ENCODE peak calls at places on chromosomes 4 and X, in four cellular contexts. R is naive thymus-derived CD4-positive, alpha-beta T cell; Q is H7; X is choroid plexus epithelial cell. T is an unnamed sample.
A peak's percentile ranks its signal among the peaks of the same experiment; 100 is the strongest.

GRCh38 chr4:8247047-8247930 is 22.3 kb upstream of the HTRA3 start:
- DNase-seq in R (no peak), Q (no peak), X (peak; percentile 83), T (peak; percentile 73)

GRCh38 chr4:73922766-73923630 is 53.8 kb downstream of the CXCL1 start:
- DNase-seq in R (no peak), Q (no peak), X (peak; percentile 86), T (no peak)

GRCh38 chrX:40130207-40130606 is 32.4 kb upstream of the BCOR start:
- DNase-seq in R (no peak), Q (no peak), X (peak; percentile 70), T (no peak)

GRCh38 chr4:149135062-149135461 is 680.6 kb downstream of the IQCM start:
- DNase-seq in R (no peak), Q (no peak), X (no peak), T (no peak)

GRCh38 chr4:37723067-37723466 is 36.9 kb upstream of the RELL1 start:
- DNase-seq in R (no peak), Q (no peak), X (no peak), T (no peak)

GRCh38 chr4:67483868-67484602 is 61.3 kb downstream of the CENPC start:
- DNase-seq in R (no peak), Q (peak; percentile 3), X (peak; percentile 92), T (no peak)

GRCh38 chr4:147732516-147733193 is 767 bp downstream of the ARHGAP10 start:
- DNase-seq in R (peak; percentile 2), Q (peak; percentile 85), X (peak; percentile 59), T (peak; percentile 49)

GRCh38 chr4:184384056-184384809 is 90.1 kb downstream of the IRF2 start:
- DNase-seq in R (no peak), Q (no peak), X (peak; percentile 99), T (peak; percentile 69)

GRCh38 chr4:128517096-128517738 is 229.6 kb upstream of the PGRMC2 start:
- DNase-seq in R (no peak), Q (no peak), X (peak; percentile 32), T (no peak)

GRCh38 chr4:52836653-52837052 is 25.5 kb upstream of the RASL11B start:
- DNase-seq in R (no peak), Q (no peak), X (peak; percentile 35), T (no peak)

GRCh38 chr4:37793562-37793961 is 32.9 kb upstream of the PGM2 start:
- DNase-seq in R (peak; percentile 41), Q (no peak), X (peak; percentile 49), T (no peak)

GRCh38 chrX:26522501-26522900 is 306.5 kb downstream of the MAGEB5 start:
- DNase-seq in R (no peak), Q (peak; percentile 1), X (no peak), T (no peak)

GRCh38 chr4:128574706-128575105 is 234.8 kb upstream of the JADE1 start:
- DNase-seq in R (peak; percentile 60), Q (peak; percentile 86), X (peak; percentile 95), T (peak; percentile 94)

GRCh38 chr4:163736876-163737275 is 242.4 kb downstream of the TMA16 start:
- DNase-seq in R (no peak), Q (no peak), X (no peak), T (no peak)

GRCh38 chr4:137519406-137519805 is 12.9 kb downstream of the PCDH18 start:
- DNase-seq in R (no peak), Q (no peak), X (peak; percentile 81), T (no peak)

GRCh38 chr4:121776610-121777401 is 11.8 kb upstream of the SMIM43 start:
- DNase-seq in R (no peak), Q (no peak), X (no peak), T (no peak)

GRCh38 chrX:74187211-74187610 is 116.8 kb upstream of the ZCCHC13 start:
- DNase-seq in R (no peak), Q (no peak), X (peak; percentile 16), T (no peak)

GRCh38 chr4:8761824-8762205 is 109.8 kb downstream of the HMX1 start:
- DNase-seq in R (no peak), Q (peak; percentile 49), X (no peak), T (no peak)

GRCh38 chr4:121709766-121710405 is 13.1 kb upstream of the ANXA5 start:
- DNase-seq in R (no peak), Q (no peak), X (no peak), T (no peak)

GRCh38 chr4:138938371-138938699 is 77.2 kb upstream of the NOCT start:
- DNase-seq in R (no peak), Q (peak; percentile 43), X (peak; percentile 79), T (no peak)

GRCh38 chr4:150217192-150217591 is 138.9 kb downstream of the DCLK2 start:
- DNase-seq in R (no peak), Q (no peak), X (peak; percentile 91), T (no peak)

DNA sequence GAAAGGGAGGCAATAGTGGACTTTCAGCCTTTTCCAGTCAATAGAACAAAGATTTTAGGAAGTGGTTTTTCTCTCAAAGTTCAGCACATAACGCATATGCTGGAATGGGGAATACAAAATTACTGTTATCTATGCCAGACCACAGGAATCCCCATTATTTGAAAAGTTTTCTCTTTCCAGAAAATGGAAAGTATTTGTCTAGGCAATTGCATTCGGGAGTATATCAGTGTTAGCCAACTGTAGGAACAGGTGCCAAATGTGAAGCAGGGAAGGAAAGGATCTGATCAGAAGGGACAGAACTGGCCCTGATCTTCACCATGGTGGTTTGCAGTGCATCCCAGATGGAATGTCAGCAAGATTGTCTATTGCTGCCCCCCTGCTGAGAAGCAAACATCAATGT is 213.6 kb downstream of the CPE start:
- DNase-seq in R (no peak), Q (no peak), X (peak; percentile 18), T (no peak)
- H3K4me3 ChIP-seq in R (no peak overlapping the region), Q (no peak overlapping the region), X (no peak overlapping the region), T (no peak overlapping the region)

DNA sequence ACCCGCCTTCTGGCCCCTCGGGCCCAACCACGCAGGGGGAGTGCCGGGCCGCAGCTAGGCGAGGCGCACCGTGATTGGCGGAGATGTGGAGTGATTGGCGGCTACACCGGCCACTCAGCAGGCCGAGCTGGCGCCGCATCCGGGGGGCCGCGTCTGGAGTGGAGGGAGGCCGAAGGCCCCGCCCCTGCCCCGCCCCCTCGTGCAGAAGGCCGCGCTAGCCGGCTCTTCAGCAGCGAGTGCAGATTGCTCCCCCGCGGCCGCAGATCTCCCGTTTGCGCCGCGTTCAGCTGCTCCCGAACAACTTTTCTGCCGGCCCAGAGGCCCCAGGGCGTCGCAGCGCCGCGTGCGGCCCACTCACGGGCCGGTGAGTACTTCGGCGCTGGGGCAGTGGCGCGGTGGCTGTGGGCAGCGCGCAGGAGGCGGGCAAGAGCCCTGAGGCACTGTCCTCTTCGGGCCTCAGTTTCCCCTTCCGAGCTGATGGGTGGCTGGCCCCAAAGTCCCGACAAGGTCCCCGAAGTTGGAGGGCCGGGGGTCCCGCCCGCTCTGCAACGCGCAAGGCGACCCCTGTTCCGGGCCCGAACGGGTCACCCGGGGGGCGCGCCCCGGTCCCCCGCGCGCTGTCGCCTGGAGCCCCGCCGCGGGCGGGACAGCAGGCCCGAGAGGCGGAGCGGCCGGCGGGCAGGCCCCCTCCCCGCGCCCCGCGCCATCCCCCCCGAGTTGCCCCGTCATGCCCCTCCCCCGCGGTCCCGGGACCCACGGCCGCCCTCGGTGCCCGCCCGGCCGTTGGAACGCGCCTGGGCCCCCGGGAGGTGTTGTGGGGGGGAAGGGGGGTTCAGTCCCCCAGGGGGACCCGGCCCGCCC is at the start of gene WFS1:
- DNase-seq in R (peak; percentile 95), Q (peak; percentile 100), X (peak; percentile 99), T (peak; percentile 99)
- H3K4me3 ChIP-seq in R (peak within 1 kb of the TSS; percentile 82), Q (peak within 1 kb of the TSS; percentile 95), X (peak within 1 kb of the TSS; percentile 87), T (peak within 1 kb of the TSS; percentile 95)

GRCh38 chr4:5366009-5366386 is 314.7 kb downstream of the STK32B start:
- DNase-seq in R (no peak), Q (no peak), X (no peak), T (no peak)

GRCh38 chr4:5366421-5366820 is 315.1 kb downstream of the STK32B start:
- DNase-seq in R (no peak), Q (no peak), X (no peak), T (no peak)

GRCh38 chr4:5361968-5362367 is 310.7 kb downstream of the STK32B start:
- DNase-seq in R (no peak), Q (no peak), X (peak; percentile 36), T (no peak)

GRCh38 chr4:5365071-5366008 is 314.1 kb downstream of the STK32B start:
- DNase-seq in R (no peak), Q (no peak), X (peak; percentile 49), T (no peak)

DNA sequence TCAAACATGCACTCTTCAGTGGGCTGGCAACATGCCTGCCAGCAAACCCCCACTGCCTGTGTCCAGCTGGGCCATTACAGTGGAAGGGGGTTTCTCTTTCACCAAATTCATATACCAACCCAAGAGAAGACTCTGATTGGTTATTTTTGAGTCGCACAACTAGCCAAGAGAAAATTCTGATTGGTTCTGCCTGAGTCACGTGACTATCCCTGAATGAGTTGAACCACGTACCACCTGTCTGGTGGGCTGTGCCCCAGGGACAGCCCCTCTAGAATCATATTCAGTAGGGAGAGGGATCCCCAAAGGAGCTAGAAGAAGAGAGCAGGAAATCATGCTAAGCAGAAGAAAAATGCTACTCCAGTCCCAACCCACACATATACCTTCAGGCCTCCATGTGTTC is 313.1 kb downstream of the STK32B start:
- DNase-seq in R (no peak), Q (no peak), X (no peak), T (no peak)
- H3K4me3 ChIP-seq in R (no peak overlapping the region), Q (no peak overlapping the region), X (no peak overlapping the region), T (no peak overlapping the region)

DNA sequence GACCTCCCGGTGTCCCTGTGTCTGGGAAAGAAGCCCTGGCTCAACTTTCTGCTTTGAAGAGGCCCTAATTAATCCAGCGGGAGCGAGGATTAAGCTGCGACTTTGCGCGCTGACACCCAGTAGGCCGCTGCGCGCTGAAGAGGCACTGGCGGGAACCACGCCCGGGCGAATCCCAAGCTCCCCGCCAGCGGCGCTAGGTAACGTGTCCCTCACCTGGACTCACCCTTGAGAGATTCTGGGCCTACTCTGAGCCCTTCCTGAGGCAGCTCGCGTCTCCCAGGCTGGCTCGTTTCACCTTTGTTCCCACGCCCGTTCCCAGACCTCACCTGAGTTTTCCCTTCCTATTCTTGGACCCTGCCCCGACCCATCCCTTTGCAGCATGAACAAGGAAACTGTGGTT is 616 bp upstream of the KLHL34 start:
- DNase-seq in R (no peak), Q (no peak), X (no peak), T (no peak)
- H3K4me3 ChIP-seq in R (peak overlapping the region; percentile 43), Q (no peak overlapping the region), X (no peak overlapping the region), T (no peak overlapping the region)

DNA sequence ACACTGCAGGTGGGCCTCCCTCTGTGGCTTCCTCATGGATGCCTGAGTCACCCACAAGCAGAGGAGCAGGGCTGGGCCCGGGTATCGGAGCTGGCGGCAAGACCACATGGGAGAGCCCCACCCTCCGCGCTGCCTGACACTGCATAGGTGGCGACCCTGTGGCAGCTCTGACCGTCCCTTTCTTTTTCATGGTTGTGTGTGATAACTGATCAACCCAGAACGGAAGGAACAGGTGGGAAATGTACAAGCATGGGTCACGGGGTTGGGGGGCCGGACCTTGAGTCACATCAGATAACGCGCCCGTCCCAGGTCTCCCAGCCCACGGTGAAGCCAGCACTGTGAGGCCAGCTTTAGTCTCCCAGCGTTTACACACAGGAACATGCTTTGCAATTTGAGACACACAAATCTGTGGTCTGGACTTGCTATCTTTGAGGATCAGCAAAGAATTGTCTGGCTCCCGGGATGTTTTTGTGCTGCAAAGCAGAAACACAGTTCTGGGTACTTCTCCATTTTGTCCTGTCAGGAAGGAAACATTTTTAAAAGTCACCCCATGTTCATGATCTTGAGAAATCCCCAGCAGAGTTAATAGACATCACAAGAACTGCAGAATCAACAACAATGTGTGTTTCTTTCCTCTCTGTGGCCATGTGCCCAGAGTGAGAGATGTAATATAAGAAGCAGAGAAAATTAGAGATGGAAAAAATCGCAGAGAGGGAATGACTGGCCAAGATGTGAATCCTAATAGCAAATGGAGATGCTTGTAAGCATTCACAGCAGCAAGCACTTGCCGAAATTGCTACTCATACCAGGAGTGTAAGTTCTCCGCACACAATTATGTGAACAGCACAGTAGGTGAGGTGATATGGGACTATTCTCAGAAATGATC is 70.1 kb upstream of the CBR4 start:
- DNase-seq in R (no peak), Q (no peak), X (peak; percentile 94), T (peak; percentile 75)
- H3K4me3 ChIP-seq in R (no peak overlapping the region), Q (no peak overlapping the region), X (peak overlapping the region; percentile 44), T (no peak overlapping the region)